ENCODE peak calls at places on chromosome 9, in six cellular contexts. Q is ovary; B is AG04450; K is dorsolateral prefrontal cortex; N is IMR-90; T is CD8-positive, alpha-beta memory T cell. S is an unnamed sample.

GRCh38 chr9:131516274-131516565 is 13.5 kb downstream of the POMT1 start:
- DNase-seq in Q (no peak), B (no peak), K (no peak), N (no peak), T (no peak), S (no peak)

GRCh38 chr9:123318192-123318591 is 37.8 kb upstream of the CRB2 start:
- DNase-seq in Q (no peak), B (no peak), K (no peak), N (no peak), T (no peak), S (no peak)

GRCh38 chr9:8610256-8610655 is 810.7 kb upstream of the DMAC1 start:
- DNase-seq in Q (no peak), B (no peak), K (no peak), N (no peak), T (no peak), S (no peak)

GRCh38 chr9:75146229-75146628 is 57.9 kb downstream of the OSTF1 start:
- DNase-seq in Q (no peak), B (peak), K (no peak), N (peak), T (no peak), S (no peak)

GRCh38 chr9:35035851-35036701 is 36.3 kb downstream of the VCP start:
- DNase-seq in Q (peak), B (no peak), K (no peak), N (peak), T (no peak), S (peak)

GRCh38 chr9:4062966-4063365 is 236.9 kb downstream of the GLIS3 start:
- DNase-seq in Q (no peak), B (no peak), K (no peak), N (peak), T (no peak), S (no peak)

GRCh38 chr9:36922548-36922947 is 111.5 kb downstream of the PAX5 start:
- DNase-seq in Q (no peak), B (no peak), K (no peak), N (no peak), T (no peak), S (peak)

GRCh38 chr9:96619491-96620154 is at the start of gene CDC14B:
- DNase-seq in Q (peak), B (peak), K (peak), N (peak), T (peak), S (peak)

GRCh38 chr9:94584555-94584954 is 9.1 kb downstream of the FBP2 start:
- DNase-seq in Q (no peak), B (no peak), K (no peak), N (no peak), T (no peak), S (no peak)

GRCh38 chr9:124040935-124041816 is 29.6 kb downstream of the LHX2 start:
- DNase-seq in Q (peak), B (no peak), K (no peak), N (no peak), T (no peak), S (peak)

GRCh38 chr9:130878295-130878694 is 18.3 kb downstream of the QRFP start:
- DNase-seq in Q (no peak), B (no peak), K (no peak), N (no peak), T (no peak), S (no peak)

DNA sequence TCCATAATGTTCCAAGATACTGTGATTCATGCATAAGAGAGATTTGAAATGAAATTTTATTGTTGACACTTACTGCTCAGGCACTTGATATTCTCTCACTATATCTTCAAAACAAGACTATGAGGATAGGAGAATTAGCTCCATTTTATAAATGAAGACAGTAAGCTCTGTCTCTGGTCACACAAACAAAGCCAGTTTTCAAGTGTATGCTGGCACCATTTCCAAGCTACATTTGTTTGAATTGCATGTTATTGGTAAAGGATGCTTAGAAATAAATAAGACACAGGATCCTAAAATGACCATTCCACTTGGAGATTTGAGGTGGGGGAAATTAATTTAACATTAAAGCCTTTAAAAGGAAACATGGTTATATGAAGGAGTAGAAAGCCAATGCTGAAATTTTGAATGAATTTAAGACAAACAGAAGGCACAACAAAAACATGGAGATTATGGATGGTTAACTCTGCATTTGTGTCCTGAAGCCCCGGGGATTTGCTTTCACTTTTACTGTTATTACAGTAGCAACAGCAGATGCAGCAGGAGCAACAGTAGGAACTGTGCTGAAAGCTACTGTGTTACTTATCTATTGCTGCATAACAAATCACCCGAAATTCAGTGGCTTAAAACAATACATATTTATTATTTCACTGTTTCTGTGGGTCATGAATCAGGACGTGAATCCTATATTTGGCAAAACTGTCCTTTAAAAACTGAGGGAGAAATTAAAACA is 79.7 kb upstream of the ASTN2 start:
- DNase-seq in Q (no peak), B (no peak), K (no peak), N (no peak), T (no peak), S (peak)
- H3K4me3 ChIP-seq in Q (no peak), B (no peak), K (peak), N (no peak), T (no peak), S (no peak)

GRCh38 chr9:1117439-1117838 is 67.3 kb downstream of the DMRT2 start:
- DNase-seq in Q (no peak), B (no peak), K (no peak), N (no peak), T (no peak), S (no peak)

GRCh38 chr9:1125741-1126140 is 75.6 kb downstream of the DMRT2 start:
- DNase-seq in Q (no peak), B (no peak), K (no peak), N (peak), T (no peak), S (peak)

GRCh38 chr9:1115370-1115769 is 65.2 kb downstream of the DMRT2 start:
- DNase-seq in Q (no peak), B (no peak), K (no peak), N (no peak), T (no peak), S (no peak)

DNA sequence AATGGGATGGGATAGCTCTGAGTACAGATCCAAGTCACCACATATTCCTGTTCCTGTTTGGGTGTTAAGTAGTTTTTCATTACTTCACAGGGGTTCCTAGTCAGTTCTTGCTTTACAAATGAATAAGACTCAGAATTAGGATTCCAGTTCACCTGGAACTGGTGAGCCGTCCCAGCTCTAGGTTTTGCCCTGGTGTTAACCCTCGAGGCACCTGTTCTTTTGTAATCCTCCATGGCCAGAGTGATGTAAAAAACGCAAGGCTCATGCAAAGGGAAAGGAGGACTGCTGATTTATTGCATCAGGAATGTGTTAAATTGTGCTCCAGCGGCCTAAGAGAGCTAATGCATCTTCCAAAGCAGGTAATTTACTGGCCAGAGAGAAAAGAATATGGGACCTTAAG is 70.3 kb downstream of the DMRT2 start:
- DNase-seq in Q (no peak), B (no peak), K (no peak), N (no peak), T (no peak), S (no peak)
- H3K4me3 ChIP-seq in Q (no peak), B (no peak), K (no peak), N (no peak), T (no peak), S (no peak)

GRCh38 chr9:129750010-129750409 is 2.8 kb downstream of the PTGES start:
- DNase-seq in Q (no peak), B (no peak), K (no peak), N (no peak), T (no peak), S (peak)

GRCh38 chr9:129756191-129756590 is 3.3 kb upstream of the PTGES start:
- DNase-seq in Q (no peak), B (no peak), K (no peak), N (no peak), T (no peak), S (no peak)

GRCh38 chr9:129751841-129752801 is 721 bp downstream of the PTGES start:
- DNase-seq in Q (no peak), B (no peak), K (no peak), N (no peak), T (no peak), S (peak)

GRCh38 chr9:129755151-129755550 is 2.3 kb upstream of the PTGES start:
- DNase-seq in Q (no peak), B (no peak), K (no peak), N (no peak), T (no peak), S (no peak)

DNA sequence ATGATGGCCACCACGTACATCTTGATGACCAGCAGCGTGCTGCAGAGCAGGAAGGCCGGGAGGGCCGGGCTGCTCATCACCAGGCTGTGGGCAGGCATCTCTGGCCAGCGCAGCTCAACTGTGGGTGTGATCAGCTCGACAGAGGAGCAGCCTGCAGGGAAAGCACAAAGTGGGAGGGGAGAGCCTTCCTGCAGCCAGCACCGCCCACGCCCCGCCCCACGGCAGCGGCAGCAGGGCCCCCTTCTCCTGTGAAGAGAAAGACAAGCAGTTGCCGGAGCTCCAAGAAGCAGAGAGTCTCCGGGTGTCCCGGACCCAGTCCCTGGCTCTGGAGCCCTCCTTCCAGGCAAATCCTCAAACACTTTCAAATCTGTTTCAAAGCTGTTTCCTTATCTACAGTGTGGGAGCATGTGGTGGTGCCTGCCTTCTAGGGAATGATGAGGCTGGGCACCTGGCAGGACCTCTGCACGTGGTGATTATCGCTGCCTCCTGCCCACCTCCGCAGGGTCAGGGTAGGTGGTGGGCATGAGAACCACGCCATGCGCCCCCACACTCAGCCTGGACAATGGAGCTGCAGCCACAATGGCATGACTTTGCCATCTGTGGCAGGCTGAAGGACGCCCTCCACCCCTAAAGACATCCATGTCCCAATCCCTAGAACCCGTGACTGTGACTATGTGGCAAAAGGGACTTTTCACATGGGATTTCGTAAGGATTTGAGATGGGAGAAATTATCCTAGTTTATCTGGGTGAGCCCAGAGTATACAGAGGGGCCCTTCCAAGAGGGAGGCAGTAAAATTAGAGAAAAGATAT is at the start of gene PTGES:
- DNase-seq in Q (peak), B (peak), K (peak), N (peak), T (peak), S (peak)
- H3K4me3 ChIP-seq in Q (peak), B (peak), K (peak), N (peak), T (no peak), S (peak)

DNA sequence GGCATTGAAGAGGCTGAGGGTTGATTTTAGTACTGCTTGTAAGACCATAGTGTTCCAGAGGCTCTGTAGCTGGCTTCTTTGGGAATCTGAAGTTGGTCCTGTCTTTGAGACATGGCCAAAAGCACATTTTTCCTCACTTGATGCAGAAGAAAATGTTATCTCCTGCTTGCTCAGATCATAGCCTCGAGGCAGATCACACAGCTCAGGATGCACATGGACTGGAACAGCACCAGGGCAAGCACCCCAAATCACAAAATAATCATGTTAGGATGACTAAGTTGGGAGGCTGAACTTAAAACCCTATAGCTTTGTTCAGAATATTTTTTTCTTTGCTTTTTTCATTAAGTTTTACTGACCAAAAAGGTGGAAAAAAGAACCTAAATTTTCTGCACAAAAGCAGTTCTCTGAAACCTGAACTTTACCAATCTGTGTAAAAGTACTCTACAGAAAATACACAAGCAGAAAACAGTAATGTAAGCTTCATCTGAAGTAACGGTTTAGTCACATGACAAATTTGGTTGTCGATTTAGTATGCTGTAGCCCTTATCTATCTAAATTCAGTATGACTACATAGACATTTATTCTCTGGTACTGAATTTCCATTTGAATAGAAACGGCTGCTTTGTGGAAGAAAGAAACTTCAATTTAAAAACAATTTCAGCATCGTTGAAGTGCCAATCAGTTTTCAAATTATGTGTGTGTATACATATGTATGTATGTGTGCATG is 3.4 kb downstream of the KLHL9 start:
- DNase-seq in Q (no peak), B (no peak), K (no peak), N (peak), T (no peak), S (no peak)
- H3K4me3 ChIP-seq in Q (no peak), B (no peak), K (peak), N (no peak), T (no peak), S (peak)

GRCh38 chr9:137069508-137070071 is 767 bp downstream of the SAPCD2 start:
- DNase-seq in Q (no peak), B (no peak), K (no peak), N (no peak), T (no peak), S (no peak)

GRCh38 chr9:137070201-137070905 is at the start of gene SAPCD2:
- DNase-seq in Q (peak), B (peak), K (peak), N (peak), T (peak), S (peak)

GRCh38 chr9:137070906-137071275 is 534 bp upstream of the SAPCD2 start:
- DNase-seq in Q (no peak), B (no peak), K (peak), N (no peak), T (no peak), S (no peak)

GRCh38 chr9:137067860-137068538 is 2.4 kb downstream of the SAPCD2 start:
- DNase-seq in Q (peak), B (no peak), K (peak), N (peak), T (peak), S (peak)

DNA sequence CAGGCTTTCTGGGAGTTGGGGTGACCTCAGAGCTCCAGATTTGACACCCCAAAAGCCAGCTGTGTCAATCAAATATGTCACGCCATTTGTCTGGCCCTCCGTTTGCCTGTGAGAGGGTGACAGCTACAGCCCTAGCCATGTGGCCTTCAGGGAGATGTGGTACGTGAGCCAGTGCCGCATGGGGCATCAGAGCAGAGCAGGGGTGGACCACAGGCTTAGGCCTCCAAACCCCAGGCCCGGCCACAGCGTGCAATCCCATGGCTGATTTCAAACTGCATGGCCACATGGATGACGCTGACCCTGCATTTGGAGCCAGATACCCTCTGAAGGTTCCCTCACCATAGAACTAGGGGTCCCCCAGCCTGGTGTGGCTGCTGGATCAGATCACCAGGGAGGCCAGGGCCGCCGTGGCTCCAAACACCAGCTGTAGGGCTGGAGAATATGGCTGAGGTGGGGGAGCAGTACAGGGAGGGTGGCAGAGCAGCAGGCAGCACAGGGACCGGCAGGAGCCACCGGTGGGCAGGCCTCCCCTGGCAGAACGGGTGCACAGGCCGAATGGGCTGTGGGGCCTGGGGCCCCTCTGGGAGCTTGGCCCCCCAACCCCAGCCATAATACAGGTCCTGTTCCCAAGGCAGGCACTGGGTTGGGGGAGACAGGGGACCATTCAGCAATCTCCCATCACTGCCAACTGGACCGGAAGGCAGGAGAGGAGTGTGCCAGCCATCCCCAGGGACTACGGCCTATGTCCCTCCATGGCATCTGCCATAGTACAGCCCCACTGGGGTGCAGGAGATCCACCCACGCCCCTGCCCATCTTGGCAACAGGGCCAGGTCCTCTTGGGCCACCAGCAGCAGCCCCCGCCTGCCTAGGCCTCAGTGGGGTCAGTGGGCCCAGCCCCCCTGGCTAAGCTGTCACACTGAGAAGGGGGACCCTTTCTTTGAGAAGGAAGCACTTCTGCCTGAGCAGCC is 1.5 kb downstream of the SAPCD2 start:
- DNase-seq in Q (no peak), B (no peak), K (no peak), N (no peak), T (no peak), S (no peak)
- H3K4me3 ChIP-seq in Q (no peak), B (peak), K (no peak), N (no peak), T (no peak), S (peak)

DNA sequence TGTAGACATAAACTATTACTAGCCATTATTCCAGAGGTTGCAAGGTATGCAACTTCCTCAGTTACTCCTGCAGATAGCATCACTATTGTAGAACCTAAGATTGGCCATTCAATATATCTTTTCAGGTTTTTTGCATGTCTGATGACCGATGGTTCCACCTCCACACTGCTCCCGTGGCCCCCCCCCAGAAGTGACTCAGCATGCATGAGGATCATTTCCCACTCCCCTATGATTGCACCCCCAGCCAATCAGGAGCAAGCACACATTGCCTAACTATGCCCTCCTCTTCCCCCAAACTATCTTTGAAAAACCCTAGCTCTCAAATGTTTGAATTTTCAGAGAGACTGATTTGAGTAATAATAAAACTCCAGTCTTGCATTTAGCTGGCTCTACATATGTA is 601.4 kb upstream of the TLE4 start:
- DNase-seq in Q (no peak), B (no peak), K (no peak), N (no peak), T (no peak), S (no peak)
- H3K4me3 ChIP-seq in Q (no peak), B (no peak), K (no peak), N (no peak), T (no peak), S (no peak)

GRCh38 chr9:133892193-133892920 is 99.8 kb downstream of the VAV2 start:
- DNase-seq in Q (no peak), B (no peak), K (no peak), N (no peak), T (no peak), S (no peak)
- H3K4me3 ChIP-seq in Q (no peak), B (no peak), K (no peak), N (no peak), T (no peak), S (no peak)